ENCODE peak calls at places on chromosomes 11 and 22, in seven cellular contexts. U is DMS79 treated with DMSO at 0.1 percent for 48 hours, R is neuronal stem cell, M is trophoblast cell, O is H54, I is nucleus accumbens, P is non-pigmented ciliary epithelial cell. Y is an unnamed sample.

GRCh38 chr22:36577019-36577418 is 48.1 kb upstream of the EIF3D start:
- DNase-seq in U (no peak), R (no peak), M (peak), O (peak), I (no peak), P (peak), Y (no peak)

GRCh38 chr22:40428796-40429195 is 58.4 kb downstream of the SGSM3 start:
- DNase-seq in U (no peak), R (no peak), M (no peak), O (no peak), I (no peak), P (no peak), Y (no peak)

GRCh38 chr22:24466831-24467249 is 28.3 kb upstream of the UPB1 start:
- DNase-seq in U (no peak), R (no peak), M (no peak), O (no peak), I (no peak), P (peak), Y (no peak)

GRCh38 chr11:3737386-3737933 is 59.9 kb downstream of the NUP98 start:
- DNase-seq in U (no peak), R (no peak), M (no peak), O (no peak), I (no peak), P (no peak), Y (no peak)

GRCh38 chr11:123901867-123902266 is at the start of gene OR8D4:
- DNase-seq in U (no peak), R (no peak), M (no peak), O (no peak), I (no peak), P (no peak), Y (no peak)

GRCh38 chr11:133928628-133929059 is 28.1 kb downstream of the IGSF9B start:
- DNase-seq in U (peak), R (no peak), M (peak), O (peak), I (no peak), P (no peak), Y (no peak)

GRCh38 chr22:26624788-26625187 is 3.0 kb downstream of the CRYBA4 start:
- DNase-seq in U (no peak), R (no peak), M (no peak), O (no peak), I (no peak), P (no peak), Y (no peak)

GRCh38 chr11:64865286-64866172 is 12.9 kb downstream of the EHD1 start:
- DNase-seq in U (no peak), R (no peak), M (peak), O (no peak), I (no peak), P (no peak), Y (no peak)

GRCh38 chr11:14261094-14261493 is 97.9 kb downstream of the RRAS2 start:
- DNase-seq in U (no peak), R (no peak), M (no peak), O (no peak), I (no peak), P (no peak), Y (no peak)

GRCh38 chr11:3120071-3120792 is 44.9 kb downstream of the OSBPL5 start:
- DNase-seq in U (no peak), R (no peak), M (no peak), O (no peak), I (no peak), P (no peak), Y (no peak)

GRCh38 chr11:105202422-105202821 is 62.9 kb upstream of the CARD18 start:
- DNase-seq in U (no peak), R (no peak), M (no peak), O (no peak), I (no peak), P (no peak), Y (no peak)

GRCh38 chr11:117520201-117520600 is 192.5 kb downstream of the CEP164 start:
- DNase-seq in U (peak), R (no peak), M (peak), O (no peak), I (no peak), P (no peak), Y (no peak)

GRCh38 chr11:56273854-56274253 is at the start of gene OR5T1:
- DNase-seq in U (no peak), R (no peak), M (no peak), O (no peak), I (no peak), P (no peak), Y (no peak)

GRCh38 chr11:26558191-26558590 is 13.9 kb downstream of the MUC15 start:
- DNase-seq in U (no peak), R (no peak), M (no peak), O (no peak), I (no peak), P (no peak), Y (no peak)

GRCh38 chr11:64060861-64061444 is 25.2 kb downstream of the FLRT1 start:
- DNase-seq in U (peak), R (peak), M (peak), O (peak), I (peak), P (no peak), Y (peak)

GRCh38 chr11:36073411-36074203 is 129.7 kb downstream of the LDLRAD3 start:
- DNase-seq in U (no peak), R (no peak), M (no peak), O (peak), I (peak), P (no peak), Y (peak)

GRCh38 chr11:124740277-124740882 is 638 bp downstream of the NRGN start:
- DNase-seq in U (peak), R (no peak), M (peak), O (no peak), I (no peak), P (no peak), Y (no peak)

GRCh38 chr11:3000032-3000961 is 8.2 kb upstream of the NAP1L4 start:
- DNase-seq in U (peak), R (no peak), M (no peak), O (peak), I (peak), P (no peak), Y (peak)

GRCh38 chr11:57868491-57868890 is 106.9 kb downstream of the CTNND1 start:
- DNase-seq in U (no peak), R (no peak), M (no peak), O (no peak), I (no peak), P (no peak), Y (no peak)

GRCh38 chr11:130631119-130631518 is 182.7 kb downstream of the ADAMTS15 start:
- DNase-seq in U (no peak), R (no peak), M (peak), O (peak), I (no peak), P (peak), Y (no peak)

GRCh38 chr22:35766654-35767580 is 49.2 kb downstream of the APOL5 start:
- DNase-seq in U (no peak), R (peak), M (no peak), O (no peak), I (no peak), P (no peak), Y (no peak)

GRCh38 chr11:23181022-23181807 is 320.9 kb upstream of the CCDC179 start:
- DNase-seq in U (no peak), R (no peak), M (no peak), O (no peak), I (no peak), P (no peak), Y (no peak)

GRCh38 chr11:125070699-125071254 is 7.7 kb downstream of the SLC37A2 start:
- DNase-seq in U (no peak), R (no peak), M (peak), O (peak), I (no peak), P (no peak), Y (no peak)

GRCh38 chr11:16791494-16791961 is 53.1 kb downstream of the C11orf58 start:
- DNase-seq in U (no peak), R (no peak), M (peak), O (peak), I (no peak), P (peak), Y (no peak)

Y was measured in caudate nucleus.